ENCODE peak calls at places on chromosomes 3 and 15, in ten cellular contexts. M is psoas muscle, H is tibial artery, Z is thoracic aorta, D is adipocyte, I is left ventricle myocardium inferior, U is colonic mucosa, F is heart left ventricle, B is cardiac muscle cell, K is SJSA1. Y is an unnamed sample.

GRCh38 chr15:39438795-39439577 is 141.9 kb upstream of the THBS1 start:
- DNase-seq in F (no peak), Z (no peak), B (peak; percentile 80), U (no peak), I (no peak), K (no peak), M (no peak), D (no peak), H (no peak), Y (no peak)

GRCh38 chr15:60009124-60009523 is 5.0 kb downstream of the FOXB1 start:
- DNase-seq in I (no peak), U (no peak), K (no peak), F (no peak), Z (no peak), B (no peak), H (no peak), D (no peak), M (no peak), Y (no peak)

GRCh38 chr15:91055548-91056331 is 33.3 kb upstream of the VPS33B start:
- DNase-seq in H (no peak), M (peak; percentile 46), I (peak; percentile 24), K (peak; percentile 59), D (peak; percentile 82), B (peak; percentile 69), U (peak; percentile 66), F (peak; percentile 45), Z (no peak), Y (peak; percentile 89)

GRCh38 chr3:170331143-170331542 is 26.4 kb upstream of the SKIL start:
- DNase-seq in H (no peak), F (no peak), B (no peak), M (no peak), D (no peak), Z (no peak), U (peak; percentile 90), K (no peak), I (no peak), Y (no peak)

GRCh38 chr15:85354432-85354831 is 26.0 kb upstream of the AKAP13 start:
- DNase-seq in Z (no peak), B (peak; percentile 41), H (no peak), M (no peak), U (no peak), D (peak; percentile 36), I (no peak), F (no peak), K (peak; percentile 62), Y (peak; percentile 43)

GRCh38 chr3:44342191-44342790 is 3.7 kb downstream of the TCAIM start:
- DNase-seq in B (peak; percentile 84), M (no peak), U (no peak), Z (no peak), F (no peak), K (peak; percentile 71), H (no peak), D (peak; percentile 88), I (no peak), Y (peak; percentile 7)

GRCh38 chr15:24223739-24224138 is 451.8 kb upstream of the NPAP1 start:
- DNase-seq in I (no peak), K (no peak), U (no peak), B (no peak), D (no peak), H (no peak), Z (no peak), M (no peak), F (no peak), Y (no peak)

GRCh38 chr3:134040066-134040465 is 10.3 kb upstream of the SLCO2A1 start:
- DNase-seq in I (no peak), U (peak; percentile 17), B (no peak), Z (no peak), D (no peak), H (no peak), M (no peak), F (no peak), K (no peak), Y (no peak)

GRCh38 chr3:194867270-194867983 is 181.7 kb downstream of the FAM43A start:
- DNase-seq in Z (no peak), I (peak; percentile 53), D (no peak), H (no peak), F (peak; percentile 64), U (peak; percentile 70), B (peak; percentile 66), M (no peak), K (no peak), Y (peak; percentile 40)

GRCh38 chr3:119304201-119304713 is 10.1 kb downstream of the ARHGAP31 start:
- DNase-seq in M (no peak), H (no peak), U (no peak), Z (no peak), D (peak; percentile 53), F (no peak), B (peak; percentile 50), I (no peak), K (peak; percentile 88), Y (peak; percentile 44)

GRCh38 chr3:129695203-129695602 is 88.7 kb upstream of the PLXND1 start:
- DNase-seq in U (no peak), D (peak; percentile 44), H (no peak), F (no peak), M (peak; percentile 23), Z (no peak), K (no peak), I (no peak), B (peak; percentile 50), Y (no peak)

DNA sequence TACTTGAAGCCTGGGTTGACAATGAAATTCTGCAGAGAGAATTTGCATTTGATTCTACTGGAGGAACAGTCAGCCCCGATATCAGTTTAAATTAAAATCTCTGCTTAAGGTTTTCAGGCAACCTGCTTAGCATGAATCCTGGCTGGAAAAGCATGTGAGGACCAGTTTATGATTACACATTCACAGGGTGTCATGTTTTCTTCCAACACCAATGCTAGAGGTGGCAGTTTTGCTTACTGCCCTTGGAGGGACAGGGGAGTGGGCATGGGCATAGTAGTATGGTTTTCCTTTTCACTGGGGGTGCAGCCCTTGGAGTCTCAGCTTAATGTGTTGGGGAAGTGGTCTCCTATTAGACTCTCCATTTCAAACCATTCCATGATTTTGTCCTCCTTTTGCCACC is 46.1 kb downstream of the MLH1 start:
- DNase-seq in F (no peak), I (no peak), Z (no peak), B (no peak), H (no peak), U (no peak), D (no peak), K (no peak), M (no peak), Y (no peak)
- H3K36me3 ChIP-seq in F (peaks cover 76% of the 10 kb centered on the region), I (peaks cover 72% of the 10 kb centered on the region), Z (peaks cover 2% of the 10 kb centered on the region), B (peaks cover 11% of the 10 kb centered on the region), H (peaks cover 27% of the 10 kb centered on the region), U (peaks cover 4% of the 10 kb centered on the region), D (peaks cover 56% of the 10 kb centered on the region), K (peaks cover 82% of the 10 kb centered on the region), M (peaks cover 75% of the 10 kb centered on the region), Y (peaks cover 71% of the 10 kb centered on the region)

DNA sequence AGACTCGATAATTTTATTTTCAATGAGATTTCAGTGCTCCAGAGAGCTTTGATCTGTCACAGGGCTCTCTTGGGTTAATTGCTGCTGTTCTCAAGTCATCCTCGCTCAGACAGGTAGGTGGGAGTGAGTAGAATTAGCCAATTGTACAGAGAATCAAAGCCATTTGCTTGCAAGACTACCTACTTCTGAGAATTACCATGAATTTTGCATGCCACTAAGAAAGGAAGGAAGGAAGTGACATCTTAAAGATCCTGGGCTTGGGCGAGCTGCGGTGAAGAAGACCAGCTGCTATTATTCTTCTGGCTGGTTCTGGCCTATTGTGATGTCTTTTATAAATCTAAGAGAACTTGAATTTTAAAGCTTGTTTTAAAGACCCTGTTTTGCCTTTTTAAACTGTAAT is 154.1 kb upstream of the LPP start:
- DNase-seq in Z (no peak), I (no peak), B (no peak), M (no peak), K (no peak), D (no peak), U (no peak), H (no peak), F (no peak), Y (peak; percentile 32)
- H3K4me1 ChIP-seq in Z (peaks cover 4% of the 10 kb centered on the region), I (peaks cover 4% of the 10 kb centered on the region), B (no peaks in the 10 kb centered on the region), M (no peaks in the 10 kb centered on the region), K (no peaks in the 10 kb centered on the region), D (peaks cover 4% of the 10 kb centered on the region), U (peaks cover 6% of the 10 kb centered on the region), H (no peaks in the 10 kb centered on the region), F (no peaks in the 10 kb centered on the region), Y (peaks cover 26% of the 10 kb centered on the region)

GRCh38 chr3:51706788-51707731 is at the start of gene GRM2:
- DNase-seq in B (peak; percentile 92), K (peak; percentile 9), H (peak; percentile 75), Z (no peak), I (peak; percentile 78), D (peak; percentile 89), F (peak; percentile 81), M (peak; percentile 73), U (peak; percentile 62), Y (peak; percentile 87)
- H3K4me3 ChIP-seq in B (peak within 1 kb of the TSS; percentile 33), K (no peak within 1 kb of the TSS), H (no peak within 1 kb of the TSS), Z (peak within 1 kb of the TSS; percentile 51), I (peak within 1 kb of the TSS; percentile 57), D (peak within 1 kb of the TSS; percentile 58), F (peak within 1 kb of the TSS; percentile 53), M (peak within 1 kb of the TSS; percentile 49), U (peak within 1 kb of the TSS; percentile 15), Y (peak within 1 kb of the TSS; percentile 40)

DNA sequence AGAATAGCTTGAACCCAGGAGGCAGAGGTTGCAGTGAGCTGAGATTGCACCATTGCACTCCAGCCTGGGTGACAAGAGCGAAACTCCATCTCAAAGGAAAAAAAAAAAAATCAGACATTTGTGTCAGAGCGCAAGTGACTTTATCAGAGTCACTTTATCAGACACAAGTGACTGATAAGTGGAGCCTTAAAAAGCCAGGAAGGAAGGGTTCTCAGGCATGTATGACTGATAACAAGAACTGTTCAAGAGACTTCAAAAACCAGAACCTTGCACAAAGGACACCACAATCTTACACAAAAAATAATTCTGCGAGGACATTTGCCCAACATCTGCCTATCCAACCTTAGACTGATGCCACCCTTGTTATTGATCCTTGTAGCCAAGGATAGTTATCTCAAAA is 13.3 kb upstream of the CFAP44 start:
- DNase-seq in Z (no peak), H (no peak), K (no peak), I (no peak), M (no peak), F (no peak), B (no peak), D (no peak), U (no peak), Y (no peak)
- H3K36me3 ChIP-seq in Z (no peaks in the 10 kb centered on the region), H (peaks cover 42% of the 10 kb centered on the region), K (peaks cover 7% of the 10 kb centered on the region), I (peaks cover 56% of the 10 kb centered on the region), M (peaks cover 47% of the 10 kb centered on the region), F (peaks cover 43% of the 10 kb centered on the region), B (no peaks in the 10 kb centered on the region), D (peaks cover 12% of the 10 kb centered on the region), U (no peaks in the 10 kb centered on the region), Y (no peaks in the 10 kb centered on the region)

Y was measured in A673.